ENCODE peak calls at places on chromosome 17, in eight cellular contexts. N is LoVo; J is T-helper 1 cell; F is glutamatergic neuron; W is left ventricle myocardium superior; T is AG09319; Z is stimulated activated CD4-positive, alpha-beta T cell treated with anti-CD3 and anti-CD28 coated beads, Interleukin-12 subunit alpha, Interleukin-12 subunit beta, amount 100 ng/mL, for 24 hours; G is GM03348. U is an unnamed sample.

GRCh38 chr17:42153919-42154491 is 784 bp downstream of the RAB5C start:
- DNase-seq in J (no peak), F (no peak), W (no peak), Z (no peak), N (peak), G (peak), T (no peak), U (peak)

GRCh38 chr17:13544292-13544691 is 57.4 kb downstream of the HS3ST3A1 start:
- DNase-seq in J (no peak), N (peak), T (peak), Z (no peak), W (peak), F (no peak), G (peak), U (peak)

GRCh38 chr17:46063239-46063638 is 64.2 kb downstream of the STH start:
- DNase-seq in T (no peak), J (no peak), W (no peak), N (peak), Z (no peak), F (no peak), G (peak), U (peak)

GRCh38 chr17:17538417-17539391 is 42.5 kb upstream of the RASD1 start:
- DNase-seq in T (no peak), J (no peak), N (peak), F (no peak), W (no peak), Z (no peak), G (no peak), U (peak)

GRCh38 chr17:4966844-4967538 is 626 bp downstream of the SPAG7 start:
- DNase-seq in W (peak), G (peak), T (peak), J (peak), F (peak), N (peak), Z (peak), U (peak)

GRCh38 chr17:68198931-68199836 is 48.7 kb upstream of the AMZ2 start:
- DNase-seq in T (no peak), F (peak), Z (no peak), G (no peak), J (no peak), N (no peak), W (no peak), U (no peak)

GRCh38 chr17:63854709-63855108 is 12.2 kb upstream of the SMARCD2 start:
- DNase-seq in J (no peak), F (no peak), G (no peak), Z (no peak), W (no peak), T (no peak), N (no peak), U (no peak)

GRCh38 chr17:5526821-5527598 is 40.6 kb downstream of the MIS12 start:
- DNase-seq in N (peak), G (peak), Z (peak), W (peak), J (no peak), T (peak), F (peak), U (peak)

GRCh38 chr17:72609501-72609900 is 483.0 kb downstream of the SLC39A11 start:
- DNase-seq in G (peak), Z (no peak), J (no peak), N (peak), F (no peak), W (no peak), T (no peak), U (peak)

GRCh38 chr17:76994237-76994637 is 126.0 kb downstream of the MGAT5B start:
- DNase-seq in W (no peak), Z (no peak), T (no peak), N (no peak), G (no peak), F (no peak), J (no peak), U (peak)

GRCh38 chr17:65283704-65284103 is 146.5 kb downstream of the RGS9 start:
- DNase-seq in G (no peak), N (peak), Z (no peak), T (no peak), J (no peak), W (no peak), F (no peak), U (peak)

GRCh38 chr17:7592422-7593021 is 2.6 kb upstream of the SOX15 start:
- DNase-seq in T (no peak), G (no peak), N (no peak), Z (no peak), W (no peak), F (no peak), J (no peak), U (no peak)

GRCh38 chr17:43442711-43443110 is 41.1 kb upstream of the DHX8 start:
- DNase-seq in F (no peak), G (peak), T (peak), W (no peak), N (no peak), Z (no peak), J (no peak), U (peak)

GRCh38 chr17:79299349-79299748 is 224.7 kb downstream of the ENGASE start:
- DNase-seq in T (no peak), N (no peak), F (no peak), Z (no peak), J (no peak), G (no peak), W (no peak), U (no peak)

GRCh38 chr17:74493381-74493833 is 27.0 kb downstream of the CD300A start:
- DNase-seq in F (peak), T (peak), J (peak), N (peak), G (peak), Z (peak), W (peak), U (peak)

U was measured in astrocyte.